ENCODE peak calls at places on chromosomes 2 and 18, in six cellular contexts. V is pancreas, Y is GM12864, U is endothelial cell of umbilical vein, Z is heart right ventricle, R is GM13977. E is an unnamed sample.
A peak's percentile ranks its signal among the peaks of the same experiment; 100 is the strongest.

GRCh38 chr2:48250943-48251342 is 279.0 kb upstream of the STON1 start:
- DNase-seq in Z (no peak), R (no peak), V (no peak), Y (no peak), U (no peak), E (no peak)

GRCh38 chr2:68769586-68770270 is 35.1 kb downstream of the ARHGAP25 start:
- DNase-seq in V (no peak), Y (no peak), Z (no peak), U (no peak), R (no peak), E (no peak)

GRCh38 chr2:69789129-69789528 is 40.3 kb upstream of the GMCL1 start:
- DNase-seq in Y (peak; percentile 65), Z (no peak), V (no peak), R (no peak), U (no peak), E (peak; percentile 95)

GRCh38 chr2:10283106-10284062 is 19.3 kb upstream of the HPCAL1 start:
- DNase-seq in Z (no peak), R (no peak), V (no peak), Y (no peak), U (peak; percentile 65), E (peak; percentile 65)

GRCh38 chr2:240389302-240389805 is 46.1 kb upstream of the GPC1 start:
- DNase-seq in Z (no peak), R (no peak), V (no peak), Y (no peak), U (no peak), E (no peak)

GRCh38 chr2:69539549-69539908 is 102.3 kb upstream of the NFU1 start:
- DNase-seq in R (no peak), V (no peak), U (no peak), Y (no peak), Z (no peak), E (no peak)

GRCh38 chr2:168166902-168167510 is 80.4 kb downstream of the STK39 start:
- DNase-seq in V (no peak), R (no peak), Y (no peak), Z (no peak), U (no peak), E (no peak)

GRCh38 chr2:236872971-236873370 is 212.7 kb upstream of the COPS8 start:
- DNase-seq in V (no peak), Z (no peak), U (no peak), R (no peak), Y (no peak), E (no peak)

GRCh38 chr2:223997938-223998337 is 40.7 kb downstream of the MRPL44 start:
- DNase-seq in R (no peak), U (no peak), Y (no peak), Z (no peak), V (no peak), E (no peak)

GRCh38 chr2:213995400-213996105 is 415.3 kb upstream of the VWC2L start:
- DNase-seq in Y (no peak), R (no peak), U (peak; percentile 82), V (no peak), Z (no peak), E (peak; percentile 70)

GRCh38 chr2:27314709-27315108 is 6.5 kb upstream of the UCN start:
- DNase-seq in Z (no peak), R (no peak), V (no peak), Y (no peak), U (no peak), E (no peak)

GRCh38 chr2:239013670-239013960 is 165.7 kb downstream of the TWIST2 start:
- DNase-seq in U (no peak), R (no peak), V (no peak), Z (no peak), Y (no peak), E (no peak)

GRCh38 chr2:233412405-233412804 is 58.1 kb downstream of the DGKD start:
- DNase-seq in Y (no peak), V (no peak), R (no peak), Z (no peak), U (no peak), E (no peak)

GRCh38 chr2:59664946-59665345 is 888.5 kb downstream of the BCL11A start:
- DNase-seq in R (no peak), Z (no peak), U (no peak), V (no peak), Y (no peak), E (no peak)

GRCh38 chr2:176646033-176646615 is 376.9 kb downstream of the MTX2 start:
- DNase-seq in R (no peak), U (no peak), V (no peak), Z (no peak), Y (no peak), E (no peak)

GRCh38 chr2:221465776-221466175 is 106.3 kb downstream of the EPHA4 start:
- DNase-seq in V (no peak), U (no peak), R (no peak), Z (no peak), Y (peak; percentile 4), E (no peak)

GRCh38 chr2:124663293-124663997 is 638.4 kb downstream of the CNTNAP5 start:
- DNase-seq in R (no peak), U (no peak), V (no peak), Z (no peak), Y (no peak), E (no peak)

GRCh38 chr2:177783835-177784448 is 288.6 kb downstream of the PDE11A start:
- DNase-seq in R (no peak), Z (no peak), U (no peak), Y (no peak), V (no peak), E (peak; percentile 55)

GRCh38 chr2:192197387-192197786 is 2.7 kb upstream of the TMEFF2 start:
- DNase-seq in Z (no peak), Y (no peak), R (peak; percentile 14), U (peak; percentile 36), V (no peak), E (no peak)
- TF ChIP-seq CTCF in Z (no peak), Y (no peak), R (no peak), U (peak; percentile 12), V (no peak), E (no peak)

GRCh38 chr18:37316468-37316867 is 249.1 kb downstream of the CELF4 start:
- DNase-seq in R (no peak), U (no peak), V (no peak), Y (no peak), Z (no peak), E (no peak)

GRCh38 chr18:37318360-37319037 is 247.1 kb downstream of the CELF4 start:
- DNase-seq in R (no peak), Y (no peak), U (no peak), Z (no peak), V (no peak), E (no peak)

GRCh38 chr18:37317486-37317885 is 248.1 kb downstream of the CELF4 start:
- DNase-seq in Z (no peak), V (no peak), U (no peak), R (no peak), Y (no peak), E (no peak)

GRCh38 chr18:37315935-37316334 is 249.7 kb downstream of the CELF4 start:
- DNase-seq in R (no peak), Y (no peak), V (no peak), Z (no peak), U (no peak), E (no peak)

GRCh38 chr18:37314534-37314933 is 251.1 kb downstream of the CELF4 start:
- DNase-seq in Y (no peak), V (no peak), Z (no peak), R (no peak), U (no peak), E (no peak)
- TF ChIP-seq CTCF in Y (no peak), V (no peak), Z (no peak), R (peak; percentile 9), U (no peak), E (no peak)

DNA sequence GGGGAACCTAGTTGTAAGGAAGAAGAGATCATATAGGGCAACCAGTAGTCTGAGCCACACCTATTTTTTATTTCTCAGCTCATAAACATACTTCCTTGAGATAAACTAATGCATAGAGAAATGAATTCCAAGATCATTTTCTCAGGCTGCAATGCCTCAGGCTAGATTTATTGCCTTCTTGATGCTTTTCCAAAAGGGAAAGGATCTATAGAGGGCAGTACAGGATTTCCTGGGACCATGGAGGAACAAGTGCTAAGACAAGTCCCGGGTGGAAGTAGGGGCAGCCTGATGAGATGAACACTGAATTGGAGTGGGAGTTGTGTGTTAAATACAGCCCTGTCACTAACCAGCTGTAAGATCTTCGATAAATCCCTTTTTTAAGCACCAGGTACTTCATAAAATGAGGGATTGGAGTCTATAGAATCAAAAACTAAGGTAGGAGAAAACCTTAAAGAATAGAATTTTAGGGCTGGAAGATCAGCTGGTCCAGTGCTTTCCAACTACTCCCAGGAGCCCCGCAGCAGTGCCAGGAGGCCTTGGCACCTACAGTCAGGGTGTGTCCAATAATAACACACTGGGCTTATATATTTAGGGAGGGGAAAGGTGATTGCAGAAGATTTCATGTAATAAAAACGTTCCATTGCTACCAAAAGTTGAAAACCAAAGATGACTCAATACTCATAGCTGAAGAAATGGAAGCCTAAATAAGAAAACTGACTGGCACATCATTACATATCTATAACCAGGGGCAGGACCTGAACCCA is 58.1 kb downstream of the SERTAD2 start:
- DNase-seq in R (no peak), Y (no peak), V (no peak), Z (no peak), U (no peak), E (no peak)
- TF ChIP-seq CTCF in R (no peak), Y (no peak), V (no peak), Z (no peak), U (no peak), E (no peak)

DNA sequence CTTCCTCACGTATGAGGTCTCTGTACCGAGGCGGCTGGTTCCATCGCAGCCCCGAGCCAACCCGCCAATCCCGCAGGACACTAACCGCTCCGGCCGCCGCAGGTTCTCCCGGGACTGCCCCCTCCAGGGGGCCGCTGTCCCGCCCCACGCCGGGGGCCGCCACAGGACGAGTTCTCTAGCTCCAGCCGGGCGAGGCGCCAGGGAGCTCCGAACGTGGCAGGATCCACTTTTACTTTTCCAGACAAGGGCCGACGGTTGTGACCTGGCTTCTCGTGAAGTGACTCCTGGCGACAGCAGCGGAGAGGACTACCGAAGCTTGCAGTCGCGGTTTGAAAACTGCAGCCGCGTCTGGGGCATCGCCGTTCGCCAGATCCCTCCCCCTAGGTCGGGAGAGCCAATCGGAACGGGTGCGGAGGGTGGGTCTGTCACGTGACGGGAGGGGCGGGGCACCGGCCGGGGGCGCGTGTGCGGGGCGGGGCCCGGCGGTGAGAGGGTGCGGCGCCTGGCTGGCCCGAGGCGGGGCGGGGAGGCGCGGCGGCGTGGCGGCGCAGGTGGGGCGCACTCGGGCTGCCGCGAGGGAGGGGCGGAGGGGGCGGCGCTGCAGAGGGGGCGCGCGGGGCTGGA is at the start of gene STK17B:
- DNase-seq in R (peak; percentile 96), Y (peak; percentile 86), Z (peak; percentile 96), V (peak; percentile 94), U (peak; percentile 94), E (peak; percentile 42)
- TF ChIP-seq CTCF in R (peak; percentile 3), Y (no peak), Z (no peak), V (no peak), U (peak; percentile 41), E (peak; percentile 28)

GRCh38 chr18:36761186-36761698 is 67.6 kb downstream of the TPGS2 start:
- DNase-seq in Y (no peak), U (no peak), Z (no peak), R (no peak), V (no peak), E (no peak)
- TF ChIP-seq CTCF in Y (peak; percentile 34), U (no peak), Z (no peak), R (no peak), V (no peak), E (no peak)

E was measured in BJ.